ENCODE peak calls at places on chromosome 17, in five cellular contexts. T is HepG2, Z is GM12878, F is HCT116, Y is WTC11. R is an unnamed sample.

GRCh38 chr17:79626156-79626890 is 15.5 kb upstream of the RBFOX3 start:
- DNase-seq in F (no peak), Z (no peak), T (no peak), Y (peak), R (no peak)

GRCh38 chr17:4625181-4625601 is 16.3 kb downstream of the ALOX15 start:
- DNase-seq in T (no peak), F (no peak), Z (no peak), Y (no peak), R (no peak)

GRCh38 chr17:57085448-57086068 is 512 bp downstream of the AKAP1 start:
- DNase-seq in F (no peak), Z (no peak), Y (peak), T (peak), R (peak)

GRCh38 chr17:82464567-82464929 is 6.0 kb downstream of the NARF start:
- DNase-seq in Y (no peak), T (no peak), F (no peak), Z (no peak), R (no peak)

GRCh38 chr17:57099165-57099564 is 14.1 kb downstream of the AKAP1 start:
- DNase-seq in T (no peak), Y (no peak), Z (no peak), F (no peak), R (no peak)

GRCh38 chr17:2070241-2071023 is 15.5 kb downstream of the HIC1 start:
- DNase-seq in Y (peak), Z (peak), F (no peak), T (no peak), R (no peak)

GRCh38 chr17:72407336-72408121 is 286.7 kb downstream of the SOX9 start:
- DNase-seq in Z (no peak), F (peak), Y (no peak), T (no peak), R (peak)

GRCh38 chr17:49582789-49583188 is 7.1 kb downstream of the NXPH3 start:
- DNase-seq in F (no peak), T (no peak), Y (no peak), Z (no peak), R (no peak)

GRCh38 chr17:79531191-79531590 is 79.7 kb downstream of the RBFOX3 start:
- DNase-seq in T (no peak), F (no peak), Z (no peak), Y (no peak), R (no peak)

GRCh38 chr17:60744355-60744958 is 66.8 kb downstream of the BCAS3 start:
- DNase-seq in Y (no peak), Z (no peak), T (no peak), F (no peak), R (no peak)

GRCh38 chr17:35773674-35774425 is 13.2 kb downstream of the C17orf50 start:
- DNase-seq in T (no peak), Z (no peak), F (no peak), Y (no peak), R (no peak)

GRCh38 chr17:7435676-7436555 is 681 bp downstream of the TMEM102 start:
- DNase-seq in Z (no peak), Y (peak), F (peak), T (no peak), R (peak)

GRCh38 chr17:66522591-66523272 is 220.3 kb downstream of the PRKCA start:
- DNase-seq in Z (no peak), F (no peak), T (no peak), Y (no peak), R (no peak)

GRCh38 chr17:72518810-72519597 is 398.2 kb downstream of the SOX9 start:
- DNase-seq in T (peak), F (no peak), Z (no peak), Y (no peak), R (no peak)

GRCh38 chr17:3959295-3959899 is 4.8 kb downstream of the ATP2A3 start:
- DNase-seq in F (no peak), Y (no peak), T (peak), Z (no peak), R (no peak)

GRCh38 chr17:54900457-54901229 is at the start of gene TOM1L1:
- DNase-seq in T (peak), F (peak), Z (no peak), Y (peak), R (peak)

GRCh38 chr17:16269658-16270057 is 52.6 kb downstream of the PIGL start:
- DNase-seq in Y (no peak), F (no peak), Z (no peak), T (no peak), R (no peak)

GRCh38 chr17:50672831-50673551 is 34.7 kb downstream of the ANKRD40 start:
- DNase-seq in Y (no peak), T (no peak), F (no peak), Z (no peak), R (no peak)

GRCh38 chr17:47980516-47980915 is 9.6 kb downstream of the CDK5RAP3 start:
- DNase-seq in Z (no peak), F (no peak), Y (no peak), T (no peak), R (no peak)

GRCh38 chr17:21549107-21549687 is 143.1 kb upstream of the KCNJ18 start:
- DNase-seq in Y (no peak), T (no peak), Z (no peak), F (no peak), R (no peak)

GRCh38 chr17:50518265-50519023 is 10.2 kb downstream of the MYCBPAP start:
- DNase-seq in Y (no peak), T (peak), F (no peak), Z (no peak), R (no peak)

GRCh38 chr17:33267279-33267790 is 25.8 kb downstream of the ASIC2 start:
- DNase-seq in T (no peak), Y (no peak), Z (no peak), F (no peak), R (no peak)

GRCh38 chr17:47948706-47949196 is 7.4 kb downstream of the PNPO start:
- DNase-seq in Z (no peak), F (no peak), T (peak), Y (no peak), R (no peak)

GRCh38 chr17:19317359-19318095 is 45.0 kb downstream of the B9D1 start:
- DNase-seq in Y (peak), Z (no peak), F (peak), T (peak), R (peak)

GRCh38 chr17:76224321-76224852 is 15.9 kb downstream of the RNF157 start:
- DNase-seq in Y (no peak), T (no peak), F (no peak), Z (no peak), R (no peak)

GRCh38 chr17:77372444-77373297 is 231.9 kb downstream of the SEC14L1 start:
- DNase-seq in T (peak), Y (peak), F (no peak), Z (no peak), R (peak)

GRCh38 chr17:73293480-73293911 is 18.3 kb downstream of the CDC42EP4 start:
- DNase-seq in F (peak), Y (no peak), Z (no peak), T (no peak), R (no peak)

GRCh38 chr17:65060855-65061254 is 4.3 kb upstream of the GNA13 start:
- DNase-seq in T (no peak), F (no peak), Z (no peak), Y (no peak), R (no peak)

GRCh38 chr17:81329279-81329926 is 34.3 kb upstream of the SLC38A10 start:
- DNase-seq in F (peak), T (peak), Y (peak), Z (no peak), R (peak)
- TF ChIP-seq SP1 in F (no peak), T (no peak), Y (no peak), Z (no peak), R (no peak)

DNA sequence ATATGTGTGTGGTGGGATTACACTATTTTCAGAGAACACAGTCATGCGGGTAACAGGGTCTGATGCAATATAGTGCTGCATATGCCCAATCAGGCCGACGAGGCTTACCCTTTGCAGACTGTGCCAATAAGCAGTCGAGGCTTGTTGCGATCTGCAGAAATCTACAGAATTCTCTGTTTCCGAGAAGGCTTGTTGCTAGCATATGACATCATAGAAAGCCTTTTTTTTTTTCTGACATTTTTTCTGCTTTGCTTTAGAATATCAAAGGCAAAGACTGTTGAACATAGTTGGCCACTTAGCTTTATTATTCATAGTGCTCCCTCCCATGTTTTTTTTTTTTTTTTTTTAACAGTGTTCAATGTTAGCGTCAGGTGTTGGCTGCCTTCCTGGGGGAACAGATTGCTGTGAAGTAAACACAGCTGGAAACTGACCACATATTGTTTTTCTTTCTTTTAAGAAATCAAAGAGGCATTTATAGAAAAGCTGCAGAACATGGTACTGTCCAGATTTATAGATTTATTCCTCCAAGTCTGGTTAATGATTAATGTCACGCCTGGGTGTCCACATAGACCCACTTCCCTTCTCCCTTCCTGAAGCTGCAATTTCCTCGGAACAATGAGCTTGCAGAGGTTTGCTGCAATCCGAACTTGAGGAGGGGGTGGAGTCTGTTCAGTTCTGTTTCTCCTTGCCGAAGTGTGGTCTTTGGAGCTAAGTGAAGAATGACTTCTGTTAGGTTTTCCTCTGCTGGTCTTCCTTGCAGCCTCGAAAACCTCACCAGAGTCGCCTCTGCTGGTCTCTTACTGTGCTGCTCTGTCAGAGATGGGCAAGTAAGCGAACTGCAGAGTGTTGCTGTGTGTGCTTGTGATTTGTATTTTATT is 87.3 kb downstream of the MAP2K6 start:
- DNase-seq in F (no peak), Z (no peak), T (peak), Y (peak), R (peak)
- TF ChIP-seq SP1 in F (no peak), Z (no peak), T (no peak), Y (no peak), R (no peak)

GRCh38 chr17:74452841-74453661 is 13.4 kb upstream of the CD300A start:
- DNase-seq in F (no peak), Y (peak), Z (no peak), T (no peak), R (no peak)

GRCh38 chr17:74453665-74454196 is 12.7 kb upstream of the CD300A start:
- DNase-seq in F (no peak), T (no peak), Z (no peak), Y (peak), R (peak)

GRCh38 chr17:74450925-74451403 is 15.5 kb upstream of the CD300A start:
- DNase-seq in Z (no peak), T (no peak), Y (no peak), F (no peak), R (no peak)

GRCh38 chr17:74451557-74451956 is 14.9 kb upstream of the CD300A start:
- DNase-seq in F (no peak), Z (no peak), T (no peak), Y (no peak), R (no peak)

GRCh38 chr17:74452027-74452840 is 14.2 kb upstream of the CD300A start:
- DNase-seq in Z (no peak), F (no peak), T (no peak), Y (no peak), R (no peak)
- TF ChIP-seq SP1 in Z (no peak), F (no peak), T (no peak), Y (no peak), R (no peak)

GRCh38 chr17:10674696-10675095 is 17.6 kb upstream of the MYH3 start:
- DNase-seq in F (no peak), T (no peak), Z (no peak), Y (no peak), R (no peak)
- TF ChIP-seq SP1 in F (no peak), T (no peak), Z (no peak), Y (no peak), R (no peak)